ENCODE peak calls at places on chromosomes 13 and 19, in ten cellular contexts. C is mammary epithelial cell, G is MM.1S, J is PC-3, M is neuronal stem cell, D is H9, A is IMR-90, E is neural progenitor cell, V is mesenchymal stem cell, L is fibroblast of lung. F is an unnamed sample.

GRCh38 chr13:94006271-94006670 is 473.2 kb downstream of the DCT start:
- DNase-seq in G (no peak), J (no peak), C (no peak), A (no peak), L (no peak), E (no peak), D (no peak), M (no peak), V (no peak), F (no peak)

GRCh38 chr13:78121459-78122348 is 203.1 kb upstream of the EDNRB start:
- DNase-seq in E (peak; percentile 65), A (peak; percentile 70), L (peak; percentile 49), C (peak; percentile 21), D (no peak), J (peak; percentile 64), G (peak; percentile 73), V (peak; percentile 61), M (peak; percentile 52), F (peak; percentile 85)

GRCh38 chr13:19661561-19661960 is 28.1 kb downstream of the MPHOSPH8 start:
- DNase-seq in D (no peak), E (no peak), G (no peak), V (no peak), M (no peak), A (no peak), J (no peak), C (no peak), L (no peak), F (no peak)

GRCh38 chr19:45178262-45179062 is at the start of gene BLOC1S3:
- DNase-seq in D (peak; percentile 100), L (peak; percentile 100), E (peak; percentile 100), C (peak; percentile 100), V (peak; percentile 100), J (peak; percentile 97), A (peak; percentile 100), G (peak; percentile 99), M (peak; percentile 100), F (peak; percentile 100)

GRCh38 chr13:85284349-85284748 is 514.9 kb downstream of the SLITRK6 start:
- DNase-seq in J (no peak), D (no peak), G (no peak), A (no peak), L (no peak), E (no peak), M (no peak), V (no peak), C (no peak), F (no peak)

GRCh38 chr19:15104003-15104402 is 3.2 kb upstream of the SYDE1 start:
- DNase-seq in A (no peak), M (no peak), V (no peak), L (no peak), J (no peak), G (no peak), C (no peak), D (no peak), E (no peak), F (no peak)

GRCh38 chr13:100148422-100148821 is 59.5 kb downstream of the PCCA start:
- DNase-seq in M (no peak), J (no peak), A (no peak), V (no peak), C (no peak), L (no peak), D (no peak), E (no peak), G (no peak), F (no peak)

GRCh38 chr13:76293346-76293745 is 592.9 kb downstream of the KCTD12 start:
- DNase-seq in A (peak; percentile 75), J (peak; percentile 76), G (no peak), M (no peak), V (peak; percentile 42), D (no peak), E (no peak), L (peak; percentile 73), C (peak; percentile 60), F (no peak)

GRCh38 chr19:28289294-28290063 is 923.5 kb downstream of the UQCRFS1 start:
- DNase-seq in G (no peak), L (peak; percentile 77), V (no peak), A (no peak), J (no peak), E (no peak), C (peak; percentile 18), M (no peak), D (no peak), F (no peak)

GRCh38 chr19:57465680-57466381 is 8.9 kb upstream of the VN1R1 start:
- DNase-seq in E (peak; percentile 32), J (peak; percentile 76), D (no peak), V (peak; percentile 26), G (peak; percentile 57), L (no peak), M (no peak), C (peak; percentile 45), A (peak; percentile 24), F (peak; percentile 92)

GRCh38 chr13:78709028-78709427 is 50.1 kb upstream of the OBI1 start:
- DNase-seq in M (no peak), L (peak; percentile 45), J (peak; percentile 79), A (no peak), V (no peak), D (no peak), E (no peak), C (peak; percentile 75), G (no peak), F (no peak)

GRCh38 chr13:113845723-113846638 is 17.9 kb downstream of the GAS6 start:
- DNase-seq in A (no peak), C (no peak), G (no peak), V (no peak), E (no peak), J (no peak), L (no peak), D (no peak), M (no peak), F (no peak)

GRCh38 chr13:41774605-41775218 is 186.2 kb downstream of the VWA8 start:
- DNase-seq in G (no peak), C (no peak), A (no peak), J (no peak), M (no peak), E (no peak), L (no peak), D (no peak), V (no peak), F (no peak)

GRCh38 chr19:33436360-33437345 is 63.1 kb downstream of the CEBPG start:
- DNase-seq in C (no peak), E (no peak), V (no peak), J (no peak), L (no peak), A (no peak), D (no peak), M (no peak), G (no peak), F (no peak)

GRCh38 chr13:50493683-50494082 is 349.8 kb downstream of the DLEU7 start:
- DNase-seq in A (no peak), G (no peak), M (no peak), J (no peak), V (no peak), C (no peak), L (no peak), D (no peak), E (no peak), F (no peak)

DNA sequence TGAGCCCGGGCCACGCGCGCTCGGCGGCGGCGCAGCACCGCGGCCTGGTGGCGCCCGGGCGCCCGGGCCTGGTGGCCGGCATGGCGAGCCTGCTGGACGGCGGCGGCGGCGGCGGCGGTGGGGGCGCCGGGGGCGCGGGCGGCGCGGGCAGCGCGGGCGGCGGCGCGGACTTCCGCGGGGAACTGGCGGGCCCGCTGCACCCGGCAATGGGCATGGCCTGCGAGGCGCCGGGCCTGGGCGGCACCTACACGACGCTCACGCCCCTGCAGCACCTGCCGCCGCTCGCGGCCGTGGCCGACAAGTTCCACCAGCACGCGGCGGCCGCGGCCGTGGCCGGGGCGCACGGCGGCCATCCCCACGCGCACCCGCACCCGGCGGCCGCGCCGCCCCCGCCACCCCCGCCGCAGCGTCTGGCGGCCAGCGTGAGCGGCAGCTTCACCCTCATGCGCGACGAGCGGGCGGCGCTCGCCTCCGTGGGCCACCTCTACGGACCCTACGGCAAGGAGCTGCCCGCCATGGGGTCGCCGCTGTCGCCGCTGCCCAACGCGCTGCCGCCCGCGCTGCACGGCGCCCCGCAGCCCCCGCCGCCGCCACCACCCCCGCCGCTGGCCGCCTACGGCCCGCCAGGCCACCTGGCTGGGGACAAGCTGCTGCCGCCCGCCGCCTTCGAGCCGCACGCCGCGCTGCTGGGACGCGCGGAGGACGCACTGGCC is 580 bp downstream of the ONECUT3 start:
- DNase-seq in C (no peak), D (no peak), M (no peak), G (no peak), V (no peak), E (no peak), L (no peak), J (no peak), A (no peak), F (no peak)
- H3K4me2 ChIP-seq in C (peak overlapping the region; percentile 42), D (no peak overlapping the region), M (peak overlapping the region; percentile 57), G (no peak overlapping the region), V (no peak overlapping the region), E (no peak overlapping the region), L (no peak overlapping the region), J (no peak overlapping the region), A (no peak overlapping the region), F (no peak overlapping the region)

GRCh38 chr13:74910399-74910798 is 571.6 kb downstream of the TBC1D4 start:
- DNase-seq in D (no peak), J (no peak), V (no peak), E (no peak), G (no peak), C (no peak), L (no peak), M (no peak), A (no peak), F (no peak)
- H3K4me1 ChIP-seq in D (no peaks in the 10 kb centered on the region), J (no peaks in the 10 kb centered on the region), V (no peaks in the 10 kb centered on the region), E (no peaks in the 10 kb centered on the region), G (no peaks in the 10 kb centered on the region), C (no peaks in the 10 kb centered on the region), L (no peaks in the 10 kb centered on the region), M (no peaks in the 10 kb centered on the region), A (no peaks in the 10 kb centered on the region), F (no peaks in the 10 kb centered on the region)

DNA sequence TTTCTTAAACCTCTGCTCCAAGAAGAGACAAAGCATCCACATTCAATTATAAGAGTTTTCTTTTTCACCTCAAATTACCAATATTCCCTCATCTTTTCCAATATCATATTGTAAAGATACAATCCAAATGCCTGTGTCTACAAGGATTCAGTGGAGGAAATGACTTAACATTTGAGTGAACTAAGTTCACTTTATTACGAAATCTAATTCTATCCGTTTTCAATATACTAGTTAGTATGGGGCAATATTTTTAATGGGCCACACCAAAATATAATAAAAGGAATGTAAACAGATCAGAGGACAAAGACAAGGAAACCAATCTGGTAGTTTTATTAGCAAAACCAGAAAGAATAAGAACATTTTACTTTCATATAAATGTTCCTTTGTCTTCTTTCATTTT is 136.0 kb downstream of the DCLK1 start:
- DNase-seq in C (peak; percentile 2), G (no peak), J (no peak), E (no peak), V (no peak), A (no peak), M (no peak), L (no peak), D (no peak), F (no peak)
- H3K27ac ChIP-seq in C (no peak overlapping the region), G (no peak overlapping the region), J (no peak overlapping the region), E (no peak overlapping the region), V (no peak overlapping the region), A (no peak overlapping the region), M (no peak overlapping the region), L (no peak overlapping the region), D (no peak overlapping the region), F (no peak overlapping the region)

DNA sequence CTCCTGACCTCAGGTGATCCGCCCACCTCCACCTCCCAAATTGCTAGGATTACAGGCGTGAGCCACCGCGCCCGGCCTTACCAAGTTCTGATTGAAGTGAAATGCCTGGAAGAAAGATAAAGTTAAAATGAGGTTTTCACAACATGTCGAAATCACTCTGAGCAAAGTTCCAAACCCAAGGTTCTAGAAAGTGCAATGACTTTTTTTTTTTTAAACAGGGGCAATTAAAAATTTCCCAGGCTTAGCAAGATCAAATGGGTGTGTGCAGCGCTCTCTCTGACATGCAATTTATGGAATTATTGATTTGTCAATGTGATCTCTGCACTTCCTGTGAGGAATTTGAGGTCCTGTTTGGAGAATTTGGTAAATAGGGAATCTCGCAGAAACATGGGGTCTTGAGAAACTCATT is 12.8 kb upstream of the MAP2K2 start:
- DNase-seq in D (no peak), E (no peak), M (no peak), C (no peak), J (no peak), V (no peak), L (no peak), A (no peak), G (no peak), F (no peak)
- H3K4me2 ChIP-seq in D (no peak overlapping the region), E (no peak overlapping the region), M (no peak overlapping the region), C (no peak overlapping the region), J (no peak overlapping the region), V (no peak overlapping the region), L (no peak overlapping the region), A (no peak overlapping the region), G (no peak overlapping the region), F (no peak overlapping the region)